ENCODE peak calls at places on chromosomes 13 and 19, in ten cellular contexts. One of them, this sample, is unnamed.

GRCh38 chr19:5916201-5916708 is 2.2 kb downstream of the CAPS start:
- DNase-seq in body of pancreas: no peak
- DNase-seq in tibial nerve: no peak
- DNase-seq in breast epithelium: no peak
- DNase-seq in stomach: no peak
- DNase-seq in uterus: no peak
- DNase-seq in Peyer's patch: no peak
- DNase-seq in ovary: no peak
- DNase-seq in transverse colon: no peak
- DNase-seq in HCT116: no peak
- DNase-seq in this sample: no peak

GRCh38 chr19:3836887-3837286 is 32.0 kb downstream of the ZFR2 start:
- DNase-seq in ovary: no peak
- DNase-seq in uterus: no peak
- DNase-seq in breast epithelium: no peak
- DNase-seq in body of pancreas: no peak
- DNase-seq in HCT116: no peak
- DNase-seq in tibial nerve: no peak
- DNase-seq in transverse colon: no peak
- DNase-seq in Peyer's patch: no peak
- DNase-seq in stomach: no peak
- DNase-seq in this sample: no peak

GRCh38 chr13:80348308-80348707 is 7.4 kb upstream of the SPRY2 start:
- DNase-seq in ovary: no peak
- DNase-seq in tibial nerve: no peak
- DNase-seq in breast epithelium: no peak
- DNase-seq in stomach: no peak
- DNase-seq in Peyer's patch: no peak
- DNase-seq in HCT116: no peak
- DNase-seq in uterus: no peak
- DNase-seq in body of pancreas: no peak
- DNase-seq in transverse colon: no peak
- DNase-seq in this sample: no peak

GRCh38 chr19:46620716-46621115 is 4.2 kb downstream of the PTGIR start:
- DNase-seq in tibial nerve: no peak
- DNase-seq in HCT116: no peak
- DNase-seq in uterus: no peak
- DNase-seq in stomach: no peak
- DNase-seq in breast epithelium: no peak
- DNase-seq in Peyer's patch: no peak
- DNase-seq in body of pancreas: no peak
- DNase-seq in ovary: no peak
- DNase-seq in transverse colon: no peak
- DNase-seq in this sample: no peak

GRCh38 chr19:7986321-7987083 is 18.9 kb downstream of the ELAVL1 start:
- DNase-seq in HCT116: no peak
- DNase-seq in stomach: no peak
- DNase-seq in breast epithelium: no peak
- DNase-seq in transverse colon: no peak
- DNase-seq in ovary: no peak
- DNase-seq in tibial nerve: no peak
- DNase-seq in Peyer's patch: no peak
- DNase-seq in body of pancreas: no peak
- DNase-seq in uterus: no peak
- DNase-seq in this sample: no peak

GRCh38 chr13:33144358-33144784 is 128.1 kb downstream of the KL start:
- DNase-seq in body of pancreas: no peak
- DNase-seq in ovary: no peak
- DNase-seq in Peyer's patch: no peak
- DNase-seq in stomach: no peak
- DNase-seq in uterus: no peak
- DNase-seq in breast epithelium: no peak
- DNase-seq in HCT116: no peak
- DNase-seq in transverse colon: no peak
- DNase-seq in tibial nerve: no peak
- DNase-seq in this sample: no peak

GRCh38 chr19:2167896-2168618 is 4.3 kb downstream of the DOT1L start:
- DNase-seq in tibial nerve: no peak
- DNase-seq in transverse colon: peak; percentile 63
- DNase-seq in body of pancreas: peak; percentile 81
- DNase-seq in uterus: peak; percentile 59
- DNase-seq in HCT116: no peak
- DNase-seq in stomach: peak; percentile 40
- DNase-seq in ovary: peak; percentile 53
- DNase-seq in Peyer's patch: peak; percentile 49
- DNase-seq in breast epithelium: no peak
- DNase-seq in this sample: peak; percentile 65

GRCh38 chr13:98420560-98421175 is 156.2 kb downstream of the STK24 start:
- DNase-seq in Peyer's patch: no peak
- DNase-seq in stomach: no peak
- DNase-seq in transverse colon: no peak
- DNase-seq in uterus: no peak
- DNase-seq in tibial nerve: no peak
- DNase-seq in HCT116: no peak
- DNase-seq in breast epithelium: no peak
- DNase-seq in body of pancreas: no peak
- DNase-seq in ovary: no peak
- DNase-seq in this sample: no peak

GRCh38 chr13:93318538-93318937 is 91.9 kb downstream of the GPC6 start:
- DNase-seq in breast epithelium: no peak
- DNase-seq in Peyer's patch: no peak
- DNase-seq in HCT116: no peak
- DNase-seq in stomach: no peak
- DNase-seq in transverse colon: no peak
- DNase-seq in tibial nerve: no peak
- DNase-seq in body of pancreas: no peak
- DNase-seq in ovary: no peak
- DNase-seq in uterus: no peak
- DNase-seq in this sample: no peak

GRCh38 chr13:99376132-99376531 is 68.9 kb upstream of the GPR183 start:
- DNase-seq in body of pancreas: peak; percentile 63
- DNase-seq in tibial nerve: no peak
- DNase-seq in uterus: no peak
- DNase-seq in breast epithelium: no peak
- DNase-seq in stomach: no peak
- DNase-seq in transverse colon: no peak
- DNase-seq in HCT116: no peak
- DNase-seq in ovary: no peak
- DNase-seq in Peyer's patch: no peak
- DNase-seq in this sample: no peak

GRCh38 chr13:106797081-106797640 is 229.2 kb upstream of the ARGLU1 start:
- DNase-seq in breast epithelium: no peak
- DNase-seq in HCT116: no peak
- DNase-seq in Peyer's patch: no peak
- DNase-seq in stomach: no peak
- DNase-seq in transverse colon: no peak
- DNase-seq in uterus: no peak
- DNase-seq in tibial nerve: no peak
- DNase-seq in ovary: no peak
- DNase-seq in body of pancreas: no peak
- DNase-seq in this sample: no peak
- TF ChIP-seq POLR2A in breast epithelium: no peak
- TF ChIP-seq POLR2A in HCT116: no peak
- TF ChIP-seq POLR2A in Peyer's patch: no peak
- TF ChIP-seq POLR2A in stomach: no peak
- TF ChIP-seq POLR2A in transverse colon: no peak
- TF ChIP-seq POLR2A in uterus: no peak
- TF ChIP-seq POLR2A in tibial nerve: no peak
- TF ChIP-seq POLR2A in ovary: no peak
- TF ChIP-seq POLR2A in body of pancreas: no peak
- TF ChIP-seq POLR2A in this sample: no peak

DNA sequence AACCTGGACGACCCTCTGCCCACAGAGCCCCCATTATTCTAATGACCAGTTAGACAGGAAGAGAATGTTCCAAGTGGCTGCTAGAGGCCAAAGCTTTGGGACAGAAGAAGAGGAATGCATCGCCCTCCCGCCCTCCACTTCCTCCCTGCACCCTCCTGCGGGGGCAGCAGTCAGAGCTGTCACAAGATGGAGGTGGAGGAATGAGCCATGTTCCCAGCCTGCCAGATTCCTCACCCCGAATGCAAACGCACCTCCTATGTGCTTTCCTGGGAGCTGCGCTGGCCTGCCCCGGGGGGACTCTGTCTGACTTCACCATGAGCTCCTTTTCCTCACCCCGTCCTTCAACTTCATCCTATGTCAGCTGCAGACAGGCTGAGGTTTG is 1.7 kb downstream of the YJEFN3 start:
- DNase-seq in breast epithelium: no peak
- DNase-seq in ovary: no peak
- DNase-seq in Peyer's patch: no peak
- DNase-seq in uterus: no peak
- DNase-seq in HCT116: no peak
- DNase-seq in body of pancreas: no peak
- DNase-seq in stomach: no peak
- DNase-seq in tibial nerve: no peak
- DNase-seq in transverse colon: no peak
- DNase-seq in this sample: no peak
- TF ChIP-seq CTCF in breast epithelium: no peak
- TF ChIP-seq CTCF in ovary: no peak
- TF ChIP-seq CTCF in Peyer's patch: no peak
- TF ChIP-seq CTCF in uterus: no peak
- TF ChIP-seq CTCF in HCT116: no peak
- TF ChIP-seq CTCF in body of pancreas: no peak
- TF ChIP-seq CTCF in stomach: no peak
- TF ChIP-seq CTCF in tibial nerve: no peak
- TF ChIP-seq CTCF in transverse colon: no peak
- TF ChIP-seq CTCF in this sample: no peak

GRCh38 chr19:48632692-48633147 is 4.5 kb downstream of the DBP start:
- DNase-seq in breast epithelium: no peak
- DNase-seq in tibial nerve: no peak
- DNase-seq in ovary: no peak
- DNase-seq in HCT116: no peak
- DNase-seq in uterus: no peak
- DNase-seq in stomach: no peak
- DNase-seq in Peyer's patch: no peak
- DNase-seq in body of pancreas: no peak
- DNase-seq in transverse colon: no peak
- DNase-seq in this sample: peak; percentile 66

GRCh38 chr19:48634036-48634342 is 3.2 kb downstream of the DBP start:
- DNase-seq in stomach: no peak
- DNase-seq in body of pancreas: no peak
- DNase-seq in HCT116: no peak
- DNase-seq in breast epithelium: no peak
- DNase-seq in transverse colon: no peak
- DNase-seq in tibial nerve: no peak
- DNase-seq in uterus: no peak
- DNase-seq in Peyer's patch: no peak
- DNase-seq in ovary: no peak
- DNase-seq in this sample: no peak

GRCh38 chr19:48635263-48635965 is 1.8 kb downstream of the DBP start:
- DNase-seq in breast epithelium: no peak
- DNase-seq in body of pancreas: peak; percentile 66
- DNase-seq in stomach: peak; percentile 75
- DNase-seq in HCT116: no peak
- DNase-seq in tibial nerve: peak; percentile 70
- DNase-seq in Peyer's patch: peak; percentile 90
- DNase-seq in uterus: peak; percentile 75
- DNase-seq in ovary: peak; percentile 82
- DNase-seq in transverse colon: peak; percentile 82
- DNase-seq in this sample: peak; percentile 88

GRCh38 chr19:48634424-48635262 is 2.5 kb downstream of the DBP start:
- DNase-seq in uterus: peak; percentile 97
- DNase-seq in tibial nerve: peak; percentile 98
- DNase-seq in stomach: peak; percentile 99
- DNase-seq in body of pancreas: peak; percentile 98
- DNase-seq in breast epithelium: peak; percentile 97
- DNase-seq in HCT116: peak; percentile 94
- DNase-seq in Peyer's patch: peak; percentile 99
- DNase-seq in ovary: peak; percentile 98
- DNase-seq in transverse colon: peak; percentile 98
- DNase-seq in this sample: peak; percentile 99

DNA sequence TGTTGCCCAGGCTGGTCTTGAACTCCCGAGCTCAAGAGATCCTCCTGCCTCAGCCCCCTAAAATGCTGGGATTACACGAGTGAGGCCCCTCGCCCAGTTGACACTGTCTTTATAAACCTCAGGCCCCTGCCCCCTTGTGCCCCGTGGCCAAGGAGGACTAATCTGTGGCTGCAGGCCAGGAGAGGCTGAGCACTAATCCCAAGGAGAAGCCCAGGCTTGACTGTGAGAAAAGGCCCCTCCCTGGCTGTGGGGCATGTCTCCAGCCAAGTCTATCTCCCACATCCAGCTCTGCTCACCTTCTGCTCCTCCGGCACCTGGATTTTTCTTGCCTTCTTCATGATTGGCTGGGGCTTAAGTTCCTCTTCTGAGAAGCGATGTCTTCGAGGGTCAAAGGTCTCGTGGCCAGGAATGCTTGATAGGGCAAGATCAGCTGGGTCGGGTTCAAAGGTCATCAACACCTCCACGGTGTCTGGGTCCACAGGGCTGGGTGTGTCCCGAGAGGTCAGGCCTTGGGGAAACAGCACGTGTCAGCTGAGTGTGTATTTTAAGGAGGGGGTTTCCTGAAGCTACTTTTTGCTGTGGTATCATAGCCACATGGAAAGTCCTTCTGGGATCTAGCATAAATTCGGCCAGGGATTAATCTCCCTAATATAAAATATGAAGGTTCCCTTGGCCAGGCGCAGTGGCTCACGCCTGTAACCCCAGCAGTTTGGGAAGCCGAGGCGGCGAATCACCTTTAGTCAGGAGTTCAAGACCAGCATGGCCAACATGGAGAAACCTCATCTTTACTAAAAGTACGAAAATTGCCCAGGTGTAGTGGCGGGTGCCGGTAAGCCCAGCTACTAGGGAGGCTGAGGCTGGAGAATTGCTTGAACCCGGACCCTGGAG is 3.8 kb downstream of the DBP start:
- DNase-seq in body of pancreas: no peak
- DNase-seq in transverse colon: peak; percentile 70
- DNase-seq in Peyer's patch: peak; percentile 88
- DNase-seq in breast epithelium: no peak
- DNase-seq in HCT116: no peak
- DNase-seq in tibial nerve: no peak
- DNase-seq in stomach: no peak
- DNase-seq in uterus: peak; percentile 55
- DNase-seq in ovary: no peak
- DNase-seq in this sample: no peak
- TF ChIP-seq POLR2A in body of pancreas: no peak
- TF ChIP-seq POLR2A in transverse colon: no peak
- TF ChIP-seq POLR2A in Peyer's patch: peak; percentile 38
- TF ChIP-seq POLR2A in breast epithelium: no peak
- TF ChIP-seq POLR2A in HCT116: no peak
- TF ChIP-seq POLR2A in tibial nerve: no peak
- TF ChIP-seq POLR2A in stomach: no peak
- TF ChIP-seq POLR2A in uterus: no peak
- TF ChIP-seq POLR2A in ovary: no peak
- TF ChIP-seq POLR2A in this sample: no peak

GRCh38 chr13:71483733-71484132 is 383.3 kb downstream of the DACH1 start:
- DNase-seq in HCT116: no peak
- DNase-seq in breast epithelium: no peak
- DNase-seq in tibial nerve: no peak
- DNase-seq in Peyer's patch: no peak
- DNase-seq in stomach: no peak
- DNase-seq in uterus: no peak
- DNase-seq in body of pancreas: no peak
- DNase-seq in transverse colon: no peak
- DNase-seq in ovary: no peak
- DNase-seq in this sample: no peak

DNA sequence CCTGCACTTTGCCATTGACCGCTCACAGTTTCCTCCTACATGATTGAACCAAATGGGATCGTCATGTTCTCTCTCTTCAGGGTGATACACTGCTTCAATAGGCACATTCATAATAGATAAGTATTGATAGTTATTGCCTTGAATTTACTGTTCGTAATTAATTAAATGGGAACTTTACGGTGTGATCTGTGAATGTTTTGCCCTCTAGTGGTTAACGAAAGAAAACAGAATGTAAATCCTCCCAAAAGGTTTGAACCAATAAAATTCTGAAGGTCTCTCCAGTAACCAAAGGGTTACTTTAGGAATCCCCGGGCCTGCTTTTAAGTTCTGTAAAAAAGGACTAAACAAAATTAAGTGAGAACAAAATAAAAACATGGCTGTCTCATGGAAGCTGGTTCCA is 389.3 kb downstream of the DACH1 start:
- DNase-seq in stomach: no peak
- DNase-seq in tibial nerve: no peak
- DNase-seq in HCT116: peak; percentile 1
- DNase-seq in body of pancreas: no peak
- DNase-seq in uterus: no peak
- DNase-seq in transverse colon: no peak
- DNase-seq in ovary: no peak
- DNase-seq in breast epithelium: no peak
- DNase-seq in Peyer's patch: no peak
- DNase-seq in this sample: no peak
- TF ChIP-seq CTCF in stomach: no peak
- TF ChIP-seq CTCF in tibial nerve: no peak
- TF ChIP-seq CTCF in HCT116: peak; percentile 6
- TF ChIP-seq CTCF in body of pancreas: no peak
- TF ChIP-seq CTCF in uterus: no peak
- TF ChIP-seq CTCF in transverse colon: no peak
- TF ChIP-seq CTCF in ovary: no peak
- TF ChIP-seq CTCF in breast epithelium: no peak
- TF ChIP-seq CTCF in Peyer's patch: no peak
- TF ChIP-seq CTCF in this sample: peak; percentile 45